ENCODE peak calls at places on chromosome 16, in eight cellular contexts. L is brain microvascular endothelial cell, V is cardiac muscle cell, Y is AG10803, F is SK-MEL-5, X is NCI-H1105, G is osteocyte, M is EH. O is an unnamed sample.

GRCh38 chr16:48435319-48435682 is 50.1 kb upstream of the SIAH1 start:
- DNase-seq in L (no peak), V (no peak), Y (no peak), F (no peak), X (no peak), G (no peak), M (no peak), O (no peak)

GRCh38 chr16:80150978-80151705 is 389.7 kb upstream of the DYNLRB2 start:
- DNase-seq in L (no peak), V (no peak), Y (peak; percentile 90), F (no peak), X (no peak), G (no peak), M (peak; percentile 92), O (no peak)

GRCh38 chr16:89828199-89828869 is at the start of gene SPIRE2:
- DNase-seq in L (peak; percentile 37), V (peak; percentile 84), Y (peak; percentile 65), F (peak; percentile 37), X (peak; percentile 22), G (peak; percentile 95), M (peak; percentile 84), O (peak; percentile 71)

GRCh38 chr16:86783626-86784266 is 205.4 kb downstream of the FOXL1 start:
- DNase-seq in L (no peak), V (no peak), Y (peak; percentile 83), F (no peak), X (no peak), G (no peak), M (peak; percentile 72), O (no peak)

GRCh38 chr16:25434061-25434460 is 176.4 kb upstream of the ZKSCAN2 start:
- DNase-seq in L (no peak), V (no peak), Y (no peak), F (no peak), X (no peak), G (no peak), M (no peak), O (no peak)

GRCh38 chr16:55033225-55034156 is 102.8 kb downstream of the IRX5 start:
- DNase-seq in L (no peak), V (no peak), Y (no peak), F (no peak), X (peak; percentile 11), G (no peak), M (no peak), O (no peak)

GRCh38 chr16:85220125-85220839 is 108.0 kb upstream of the CIBAR2 start:
- DNase-seq in L (peak; percentile 43), V (peak; percentile 84), Y (peak; percentile 90), F (no peak), X (peak; percentile 89), G (peak; percentile 90), M (peak; percentile 84), O (peak; percentile 75)

GRCh38 chr16:2776500-2777139 is 460 bp downstream of the ELOB start:
- DNase-seq in L (no peak), V (no peak), Y (no peak), F (no peak), X (no peak), G (no peak), M (peak; percentile 35), O (no peak)

GRCh38 chr16:12682441-12682840 is 121.2 kb downstream of the CPPED1 start:
- DNase-seq in L (no peak), V (no peak), Y (no peak), F (no peak), X (no peak), G (peak; percentile 57), M (no peak), O (no peak)

O was measured in colonic mucosa.